ENCODE peak calls at places on chromosomes 3 and 15, in five cellular contexts. K, S, Y, L and F are unnamed samples.

GRCh38 chr3:133570139-133570936 is 3.1 kb upstream of the CDV3 start:
- DNase-seq in K (no peak), Y (peak), S (peak), L (peak), F (peak)

GRCh38 chr3:14680716-14681115 is 5.8 kb downstream of the C3orf20 start:
- DNase-seq in S (peak), Y (no peak), L (peak), K (no peak), F (peak)

GRCh38 chr3:114274929-114275328 is 18.9 kb upstream of the TIGIT start:
- DNase-seq in L (peak), Y (peak), K (no peak), S (peak), F (peak)

GRCh38 chr3:97872209-97873042 is 50.6 kb downstream of the CRYBG3 start:
- DNase-seq in K (no peak), Y (peak), L (peak), S (peak), F (peak)

GRCh38 chr15:80204231-80204630 is 47.8 kb downstream of the CTXND1 start:
- DNase-seq in L (no peak), S (no peak), K (no peak), Y (no peak), F (no peak)

GRCh38 chr3:82030932-82031331 is 269.5 kb upstream of the GBE1 start:
- DNase-seq in Y (peak), S (no peak), L (no peak), K (no peak), F (no peak)

GRCh38 chr3:179732661-179733348 is 80.0 kb downstream of the USP13 start:
- DNase-seq in S (no peak), K (no peak), Y (no peak), L (no peak), F (no peak)

GRCh38 chr3:57164606-57165573 is at the start of gene IL17RD:
- DNase-seq in S (peak), L (peak), K (peak), Y (peak), F (no peak)

GRCh38 chr3:152322756-152323155 is 54.0 kb downstream of the MBNL1 start:
- DNase-seq in S (peak), K (no peak), Y (peak), L (no peak), F (no peak)

GRCh38 chr3:71185733-71186455 is 397.6 kb downstream of the FOXP1 start:
- DNase-seq in S (peak), L (peak), K (no peak), Y (peak), F (peak)

GRCh38 chr3:97291901-97292300 is 472.7 kb upstream of the ARL6 start:
- DNase-seq in Y (no peak), K (no peak), L (no peak), S (no peak), F (no peak)

GRCh38 chr3:143979041-143979440 is 7.4 kb downstream of the DIPK2A start:
- DNase-seq in Y (no peak), K (no peak), S (no peak), L (no peak), F (no peak)

GRCh38 chr15:69424001-69424400 is 9.9 kb downstream of the KIF23 start:
- DNase-seq in L (peak), Y (no peak), K (no peak), S (peak), F (peak)

GRCh38 chr3:119418641-119419040 is 44.8 kb downstream of the TMEM39A start:
- DNase-seq in S (peak), L (peak), Y (no peak), K (no peak), F (peak)

GRCh38 chr3:195008816-195009215 is 262.1 kb downstream of the XXYLT1 start:
- DNase-seq in L (no peak), Y (no peak), K (no peak), S (no peak), F (no peak)

GRCh38 chr3:116179091-116179490 is 266.2 kb downstream of the LSAMP start:
- DNase-seq in L (peak), S (peak), Y (peak), K (no peak), F (peak)

GRCh38 chr3:127367593-127367992 is 79.7 kb upstream of the PRR20G start:
- DNase-seq in K (no peak), Y (no peak), S (no peak), L (no peak), F (no peak)

GRCh38 chr15:70584838-70585706 is 178.3 kb downstream of the UACA start:
- DNase-seq in L (peak), S (peak), Y (no peak), K (peak), F (peak)

GRCh38 chr3:168531116-168531515 is 435.4 kb upstream of the GOLIM4 start:
- DNase-seq in K (no peak), L (no peak), S (no peak), Y (no peak), F (no peak)

GRCh38 chr15:74176262-74177208 is 3.0 kb downstream of the ISLR start:
- DNase-seq in Y (peak), K (no peak), S (no peak), L (no peak), F (no peak)

GRCh38 chr3:71035314-71035713 is 548.2 kb downstream of the FOXP1 start:
- DNase-seq in L (peak), S (peak), Y (peak), K (no peak), F (peak)

GRCh38 chr15:61063875-61064320 is 165.2 kb downstream of the RORA start:
- DNase-seq in S (no peak), L (no peak), Y (no peak), K (no peak), F (no peak)

GRCh38 chr3:7953449-7954015 is 548.1 kb upstream of the LMCD1 start:
- DNase-seq in K (no peak), S (peak), L (no peak), Y (no peak), F (no peak)

GRCh38 chr3:72281551-72281950 is 496.6 kb upstream of the PROK2 start:
- DNase-seq in K (no peak), Y (no peak), S (no peak), L (no peak), F (no peak)

GRCh38 chr3:7260975-7261374 is 400.1 kb downstream of the GRM7 start:
- DNase-seq in L (no peak), Y (no peak), S (no peak), K (no peak), F (no peak)

GRCh38 chr3:106048946-106049481 is 180.2 kb upstream of the CBLB start:
- DNase-seq in S (peak), K (no peak), Y (no peak), L (peak), F (peak)

GRCh38 chr15:41695750-41696436 is 35.7 kb downstream of the MGA start:
- DNase-seq in S (peak), Y (peak), L (peak), K (peak), F (peak)

GRCh38 chr15:78365931-78366330 is 25.8 kb downstream of the CRABP1 start:
- DNase-seq in Y (peak), K (no peak), L (no peak), S (peak), F (peak)

GRCh38 chr15:44194397-44195150 is 497 bp downstream of the FRMD5 start:
- DNase-seq in Y (peak), L (peak), K (peak), S (peak), F (peak)

GRCh38 chr3:179146911-179147570 is 1.1 kb upstream of the PIK3CA start:
- DNase-seq in L (peak), K (peak), S (peak), Y (peak), F (peak)

GRCh38 chr3:73950781-73951180 is 326.0 kb upstream of the PDZRN3 start:
- DNase-seq in S (no peak), L (no peak), K (no peak), Y (no peak), F (no peak)

GRCh38 chr3:89332311-89333159 is 225.1 kb downstream of the EPHA3 start:
- DNase-seq in L (no peak), K (no peak), S (peak), Y (no peak), F (peak)

GRCh38 chr3:152298393-152299242 is 29.9 kb downstream of the MBNL1 start:
- DNase-seq in Y (peak), L (peak), S (peak), K (peak), F (peak)

GRCh38 chr3:58116161-58116955 is 94.4 kb downstream of the DNASE1L3 start:
- DNase-seq in S (no peak), K (no peak), L (no peak), Y (no peak), F (no peak)

GRCh38 chr3:100041328-100041749 is 73.0 kb downstream of the FILIP1L start:
- DNase-seq in Y (peak), S (peak), L (peak), K (no peak), F (peak)

DNA sequence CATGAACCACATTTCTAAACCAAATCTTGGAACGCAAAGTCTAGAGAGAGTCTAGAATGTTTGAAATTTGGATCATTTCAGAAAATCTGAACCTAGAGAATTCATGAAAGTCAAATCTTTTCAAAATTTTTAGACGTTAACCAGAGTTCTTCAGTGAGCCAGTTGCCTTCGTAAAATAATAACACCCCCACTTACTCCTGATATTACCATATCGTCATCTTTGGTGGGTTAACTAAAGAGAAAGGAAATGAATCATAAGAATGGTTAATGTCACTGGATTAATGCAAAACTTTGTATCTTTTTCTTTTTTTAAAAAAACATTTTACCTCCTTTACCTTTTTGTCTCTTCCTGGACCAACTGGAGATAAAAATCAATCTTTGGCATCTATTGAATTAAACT is 1.2 kb upstream of the ZBED2 start:
- DNase-seq in K (no peak), L (peak), S (peak), Y (no peak), F (no peak)
- H3K4me2 ChIP-seq in K (no peak), L (no peak), S (no peak), Y (no peak), F (peak)

GRCh38 chr3:21989643-21990042 is 238.6 kb upstream of the ZNF385D start:
- DNase-seq in L (no peak), Y (no peak), K (no peak), S (no peak), F (no peak)

GRCh38 chr3:21995079-21995607 is 244.1 kb upstream of the ZNF385D start:
- DNase-seq in Y (no peak), L (no peak), K (no peak), S (no peak), F (no peak)
- H3K4me3 ChIP-seq in Y (no peak), L (no peak), K (no peak), S (no peak), F (no peak)

GRCh38 chr3:50609743-50610085 is 1.9 kb downstream of the CISH start:
- DNase-seq in Y (no peak), K (no peak), L (no peak), S (no peak), F (no peak)

GRCh38 chr3:50608278-50608677 is 3.3 kb downstream of the CISH start:
- DNase-seq in S (no peak), L (no peak), K (no peak), Y (no peak), F (no peak)

GRCh38 chr3:50610181-50610971 is 1.2 kb downstream of the CISH start:
- DNase-seq in K (no peak), L (no peak), Y (no peak), S (no peak), F (no peak)

GRCh38 chr3:50607271-50608091 is 4.1 kb downstream of the CISH start:
- DNase-seq in K (no peak), L (no peak), S (no peak), Y (no peak), F (no peak)

DNA sequence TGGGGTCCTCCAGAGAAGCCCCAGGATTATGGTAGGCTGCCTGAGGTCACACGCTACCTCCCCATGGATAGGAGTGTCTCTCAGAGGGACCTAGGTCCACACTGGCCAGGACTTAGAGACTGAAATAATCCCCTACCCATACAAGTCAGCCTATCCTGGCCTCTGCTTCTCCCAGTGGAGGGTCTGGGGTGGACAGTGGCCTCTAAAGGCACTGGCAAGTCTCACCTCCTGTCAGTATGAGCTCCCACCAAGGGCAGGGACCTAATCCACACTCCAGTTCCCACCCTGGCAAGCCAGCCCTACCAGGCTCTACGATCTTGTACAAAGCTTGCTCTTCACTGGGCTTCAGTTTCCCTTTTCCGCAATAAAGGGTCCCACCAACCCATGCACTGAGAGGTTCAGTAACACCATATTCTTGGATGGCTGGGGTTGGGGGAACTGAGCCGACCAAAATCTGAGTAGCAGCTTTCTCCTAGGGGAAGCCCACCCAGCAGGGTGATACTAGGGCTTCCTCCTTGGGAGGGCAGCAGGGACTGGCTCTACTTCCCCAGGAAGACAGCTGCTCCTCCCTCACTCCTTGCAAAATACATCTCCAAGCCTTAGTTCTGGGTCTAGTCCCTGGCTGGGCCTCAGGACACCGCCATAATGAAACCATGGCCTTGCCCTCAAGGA is 2.4 kb downstream of the CISH start:
- DNase-seq in Y (no peak), K (no peak), L (no peak), S (no peak), F (no peak)
- H3K4me2 ChIP-seq in Y (no peak), K (no peak), L (no peak), S (no peak), F (no peak)

DNA sequence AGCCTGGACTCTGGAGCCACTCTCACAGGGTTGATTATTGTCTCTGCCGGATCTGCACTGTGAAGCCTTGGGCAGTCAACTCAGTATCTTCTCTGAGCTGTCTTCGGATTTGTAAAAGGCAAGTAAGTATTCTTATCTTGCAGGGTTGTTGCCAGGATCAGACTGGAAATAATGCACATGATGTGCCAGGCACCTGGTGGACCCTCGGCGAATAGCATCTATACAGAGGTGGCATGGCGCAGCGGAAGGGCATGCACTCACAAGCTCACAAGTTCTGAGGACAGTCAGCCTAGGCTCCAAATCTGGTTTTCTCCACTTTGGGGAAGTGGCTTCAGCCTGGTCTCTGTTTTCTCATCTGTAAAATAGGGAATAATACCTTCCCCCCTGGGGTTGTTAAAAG is 113.9 kb downstream of the SRGAP3 start:
- DNase-seq in S (no peak), Y (no peak), K (no peak), L (no peak), F (no peak)
- H3K4me3 ChIP-seq in S (no peak), Y (no peak), K (no peak), L (no peak), F (no peak)

DNA sequence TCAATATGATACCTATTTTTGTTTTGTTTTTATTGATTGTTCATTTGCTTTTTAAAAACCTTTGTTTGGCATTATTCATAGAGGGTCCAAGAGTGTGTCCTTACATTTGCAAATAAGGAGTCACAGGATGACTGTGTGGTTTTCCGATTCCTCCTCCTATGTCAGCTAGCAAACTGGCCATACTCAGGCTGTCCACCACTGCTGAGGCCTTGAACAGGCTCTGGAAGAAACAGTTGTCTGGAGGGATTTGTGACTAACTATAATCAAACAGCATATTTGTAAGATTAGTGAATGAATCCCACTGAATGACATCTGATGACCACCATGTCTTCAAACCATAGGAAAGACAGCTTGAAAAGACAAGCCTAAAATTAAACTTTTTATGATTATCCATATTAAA is 423.4 kb upstream of the ATP11B start:
- DNase-seq in K (no peak), Y (no peak), L (no peak), S (peak), F (no peak)
- H3K4me2 ChIP-seq in K (no peak), Y (no peak), L (no peak), S (no peak), F (no peak)

GRCh38 chr3:16178628-16178988 is 4.1 kb downstream of the GALNT15 start:
- DNase-seq in L (no peak), Y (no peak), S (no peak), K (no peak), F (no peak)
- H3K4me3 ChIP-seq in L (no peak), Y (no peak), S (no peak), K (no peak), F (no peak)

GRCh38 chr3:155270485-155271342 is 22.8 kb downstream of the STRIT1 start:
- DNase-seq in Y (peak), K (no peak), L (no peak), S (peak), F (peak)

GRCh38 chr3:155270063-155270462 is 23.4 kb downstream of the STRIT1 start:
- DNase-seq in Y (no peak), S (no peak), K (no peak), L (no peak), F (no peak)

DNA sequence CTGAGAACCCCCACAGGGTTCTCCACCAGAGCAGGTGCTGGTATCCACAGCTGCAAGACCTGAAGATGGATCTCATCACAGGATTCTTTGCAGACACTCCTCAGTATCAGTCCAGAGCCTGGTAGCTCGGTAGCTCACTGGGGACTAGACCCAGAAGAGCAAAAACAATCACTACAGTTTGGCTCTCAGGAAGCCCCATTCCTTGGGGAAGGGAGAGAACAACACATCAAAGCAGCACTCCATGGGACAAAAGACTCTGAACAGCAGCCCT is 22.2 kb downstream of the STRIT1 start:
- DNase-seq in L (no peak), Y (no peak), K (no peak), S (no peak), F (no peak)
- H3K4me2 ChIP-seq in L (no peak), Y (no peak), K (no peak), S (no peak), F (no peak)